ENCODE peak calls at places on chromosomes 4 and X, in ten cellular contexts. X, K, J, R, V, P, A, Z, I and L are unnamed samples. For H3K9me3, the result is how much of the 10 kb centered on the place peaks cover.

GRCh38 chr4:154507170-154507569 is 15.6 kb upstream of the DCHS2 start:
- DNase-seq in P (peak), X (no peak), R (no peak), Z (no peak), I (no peak), V (no peak), A (peak), K (no peak), J (no peak), L (no peak)

GRCh38 chr4:161133877-161134276 is 1029.9 kb downstream of the FSTL5 start:
- DNase-seq in I (no peak), Z (no peak), A (no peak), P (no peak), X (no peak), V (no peak), K (no peak), J (no peak), R (no peak), L (no peak)

GRCh38 chr4:54784188-54784671 is 126.5 kb downstream of the KIT start:
- DNase-seq in P (no peak), J (no peak), R (peak), I (peak), Z (peak), A (peak), X (peak), K (peak), V (peak), L (peak)

GRCh38 chr4:164012396-164013027 is 518.0 kb downstream of the TMA16 start:
- DNase-seq in R (no peak), A (peak), V (no peak), J (peak), X (no peak), I (no peak), K (no peak), Z (no peak), P (peak), L (no peak)

GRCh38 chr4:1315838-1316536 is 26.3 kb downstream of the MAEA start:
- DNase-seq in A (no peak), Z (no peak), P (no peak), R (peak), X (no peak), K (no peak), J (no peak), V (no peak), I (no peak), L (no peak)

GRCh38 chr4:183469327-183469726 is 24.9 kb downstream of the CDKN2AIP start:
- DNase-seq in P (peak), R (no peak), K (no peak), Z (no peak), J (no peak), X (no peak), A (no peak), V (no peak), I (no peak), L (no peak)

GRCh38 chr4:121182296-121182695 is 18.2 kb upstream of the TNIP3 start:
- DNase-seq in I (no peak), J (no peak), V (peak), K (no peak), P (peak), R (no peak), Z (no peak), A (peak), X (no peak), L (peak)

GRCh38 chrX:150573702-150574101 is 5.3 kb downstream of the MTM1 start:
- DNase-seq in A (no peak), P (no peak), I (no peak), J (no peak), V (no peak), K (no peak), X (no peak), R (no peak), Z (no peak), L (no peak)

GRCh38 chrX:115449742-115450141 is 111.2 kb upstream of the PLS3 start:
- DNase-seq in I (peak), K (peak), Z (peak), X (peak), A (peak), J (no peak), V (peak), P (no peak), R (peak), L (no peak)

GRCh38 chr4:80035336-80035735 is 37.7 kb downstream of the ANTXR2 start:
- DNase-seq in A (no peak), P (no peak), R (no peak), K (no peak), I (no peak), X (no peak), Z (no peak), J (no peak), V (no peak), L (no peak)

GRCh38 chrX:40260123-40260751 is 162.5 kb upstream of the BCOR start:
- DNase-seq in A (peak), K (no peak), V (peak), J (no peak), P (no peak), X (no peak), I (no peak), Z (peak), R (no peak), L (peak)

GRCh38 chr4:174080361-174080760 is 203.1 kb downstream of the FBXO8 start:
- DNase-seq in I (no peak), A (no peak), J (no peak), K (no peak), V (peak), Z (no peak), P (no peak), X (no peak), R (no peak), L (peak)

GRCh38 chrX:38929966-38930421 is 128.7 kb downstream of the MID1IP1 start:
- DNase-seq in V (no peak), P (peak), J (no peak), R (no peak), A (no peak), X (no peak), Z (no peak), I (no peak), K (peak), L (peak)

GRCh38 chr4:128517739-128518510 is 230.3 kb upstream of the PGRMC2 start:
- DNase-seq in J (no peak), R (peak), P (peak), I (no peak), V (peak), A (peak), Z (peak), K (peak), X (peak), L (peak)

GRCh38 chrX:147962476-147962875 is 18.7 kb upstream of the FMR1NB start:
- DNase-seq in P (no peak), X (no peak), A (no peak), I (no peak), V (no peak), Z (no peak), K (no peak), J (no peak), R (no peak), L (no peak)

GRCh38 chr4:38100474-38101255 is 140.5 kb downstream of the PTTG2 start:
- DNase-seq in P (no peak), J (no peak), X (no peak), K (no peak), A (no peak), V (no peak), R (no peak), Z (no peak), I (no peak), L (peak)

GRCh38 chr4:46277165-46277951 is 112.6 kb downstream of the GABRA2 start:
- DNase-seq in A (no peak), V (no peak), I (no peak), R (no peak), P (no peak), J (no peak), X (no peak), Z (no peak), K (no peak), L (no peak)

GRCh38 chr4:182189107-182189878 is 53.9 kb upstream of the TENM3 start:
- DNase-seq in K (no peak), R (no peak), V (peak), X (no peak), P (peak), I (no peak), A (no peak), J (no peak), Z (no peak), L (peak)

GRCh38 chrX:46573896-46574336 is 351 bp downstream of the CHST7 start:
- DNase-seq in K (peak), V (peak), P (peak), X (peak), I (peak), R (peak), J (peak), Z (peak), A (peak), L (peak)

GRCh38 chr4:10006236-10006603 is 15.1 kb downstream of the SLC2A9 start:
- DNase-seq in J (no peak), A (peak), X (no peak), P (peak), I (no peak), Z (peak), V (peak), K (peak), R (no peak), L (peak)

GRCh38 chrX:110402091-110402854 is 43.6 kb downstream of the RTL9 start:
- DNase-seq in J (peak), P (peak), V (peak), Z (peak), R (peak), A (no peak), K (peak), X (peak), I (no peak), L (peak)

GRCh38 chr4:176198316-176198903 is 3.0 kb upstream of the SPATA4 start:
- DNase-seq in R (no peak), I (no peak), A (no peak), X (no peak), J (peak), P (no peak), K (peak), Z (no peak), V (no peak), L (no peak)

GRCh38 chr4:47662975-47663374 is 174.9 kb downstream of the CORIN start:
- DNase-seq in P (peak), V (no peak), K (no peak), J (no peak), X (no peak), I (no peak), Z (no peak), R (no peak), A (no peak), L (peak)

DNA sequence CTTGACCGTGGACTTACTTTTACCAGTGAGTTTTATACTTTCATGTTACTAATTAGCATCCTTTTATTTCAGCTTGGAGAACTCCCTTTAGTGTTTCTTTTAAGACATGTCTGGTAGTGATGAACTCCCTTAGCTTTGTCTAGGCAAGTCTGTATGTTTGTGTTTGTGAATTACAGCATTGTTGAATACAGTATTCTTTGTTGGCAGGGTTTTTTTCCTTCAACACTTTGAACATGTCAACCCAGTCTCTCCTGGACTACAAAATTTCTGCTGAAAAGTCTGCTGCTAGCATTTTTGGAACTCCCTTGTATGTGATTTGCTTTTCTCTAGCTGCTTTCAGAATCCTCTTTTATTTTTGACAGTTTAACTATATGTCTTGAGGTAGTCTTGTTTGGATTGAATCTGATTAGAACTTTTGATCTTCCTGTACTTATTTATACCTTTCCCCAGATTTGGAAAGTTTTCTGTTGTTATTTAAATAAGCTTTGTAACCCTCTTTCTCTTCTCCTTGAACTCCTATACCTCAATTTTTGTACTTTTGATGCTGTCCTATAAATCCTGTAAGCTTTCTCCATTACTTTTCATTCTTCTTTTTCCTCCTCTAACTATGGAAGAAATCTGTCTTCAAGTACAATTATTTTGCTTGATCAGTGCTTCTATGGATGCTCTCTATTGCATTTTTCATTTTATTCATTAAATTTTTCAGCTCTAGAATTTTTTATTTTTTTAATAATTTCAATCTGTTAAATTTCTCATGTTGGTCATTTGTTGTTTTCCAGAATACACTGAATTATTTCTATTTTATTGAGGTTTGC is 14.1 kb downstream of the PAPSS1 start:
- DNase-seq in J (no peak), R (no peak), K (no peak), A (no peak), X (no peak), V (no peak), I (no peak), P (no peak), Z (no peak), L (no peak)
- H3K9me3 ChIP-seq in J (under half), R (under half), K (under half), A (under half), X (under half), V (under half), I (under half), P (under half), Z (under half), L (under half)

GRCh38 chr4:144683516-144683915 is 37.6 kb downstream of the HHIP start:
- DNase-seq in A (no peak), I (no peak), R (no peak), X (no peak), K (no peak), P (no peak), V (no peak), J (no peak), Z (no peak), L (no peak)

GRCh38 chr4:144687466-144687865 is 41.5 kb downstream of the HHIP start:
- DNase-seq in V (no peak), P (no peak), K (no peak), R (no peak), Z (no peak), J (no peak), A (no peak), I (no peak), X (no peak), L (no peak)

GRCh38 chr4:144689125-144689524 is 43.2 kb downstream of the HHIP start:
- DNase-seq in R (no peak), V (no peak), P (no peak), Z (no peak), X (no peak), K (no peak), J (no peak), I (no peak), A (no peak), L (no peak)

GRCh38 chr4:144688035-144688569 is 42.1 kb downstream of the HHIP start:
- DNase-seq in P (no peak), X (no peak), Z (no peak), I (no peak), J (no peak), V (no peak), K (no peak), R (no peak), A (no peak), L (no peak)

GRCh38 chr4:144685916-144686315 is 40.0 kb downstream of the HHIP start:
- DNase-seq in I (no peak), K (no peak), V (no peak), A (no peak), X (no peak), J (no peak), Z (no peak), R (no peak), P (no peak), L (no peak)
- H3K27ac ChIP-seq in I (no peak), K (no peak), V (no peak), A (no peak), X (no peak), J (no peak), Z (no peak), R (no peak), P (no peak), L (no peak)

DNA sequence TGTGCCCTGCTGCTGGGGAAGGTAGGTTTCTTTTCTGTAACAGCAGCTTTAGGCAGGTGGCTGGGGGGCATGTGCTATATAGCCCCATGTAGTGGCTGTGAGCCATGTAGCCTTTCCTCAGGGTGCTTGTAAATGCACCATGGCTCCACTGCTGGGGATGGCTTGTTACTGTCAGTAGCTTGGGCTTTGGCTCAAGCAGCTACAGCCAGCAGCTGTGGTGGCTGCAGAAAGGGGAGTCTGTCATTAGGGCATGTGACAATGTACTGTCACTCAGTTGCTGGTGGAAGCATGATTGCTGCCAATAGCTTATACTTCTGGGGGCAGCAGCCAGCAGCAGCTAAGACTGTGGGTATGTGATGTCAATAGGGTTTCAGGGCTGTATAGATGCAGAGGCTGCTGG is 33.9 kb upstream of the DDIT4L start:
- DNase-seq in V (no peak), A (no peak), Z (no peak), K (no peak), I (no peak), R (no peak), J (no peak), X (no peak), P (no peak), L (no peak)
- H3K9me3 ChIP-seq in V (under half), A (under half), Z (under half), K (under half), I (under half), R (under half), J (under half), X (under half), P (under half), L (under half)

GRCh38 chrX:107628662-107629532 is 587 bp downstream of the PRPS1 start:
- DNase-seq in K (no peak), A (peak), X (peak), R (peak), I (peak), Z (peak), V (peak), J (peak), P (peak), L (peak)

GRCh38 chrX:107630031-107630689 is 1.9 kb downstream of the PRPS1 start:
- DNase-seq in J (no peak), R (no peak), X (no peak), V (no peak), A (no peak), K (no peak), I (no peak), P (no peak), Z (no peak), L (no peak)

GRCh38 chrX:107626916-107627315 is 1.4 kb upstream of the PRPS1 start:
- DNase-seq in Z (no peak), P (peak), I (no peak), J (no peak), K (no peak), V (no peak), R (no peak), A (no peak), X (no peak), L (no peak)

GRCh38 chrX:107627792-107628661 is at the start of gene PRPS1:
- DNase-seq in P (peak), X (peak), A (peak), K (peak), R (peak), Z (peak), J (peak), V (peak), I (peak), L (peak)

DNA sequence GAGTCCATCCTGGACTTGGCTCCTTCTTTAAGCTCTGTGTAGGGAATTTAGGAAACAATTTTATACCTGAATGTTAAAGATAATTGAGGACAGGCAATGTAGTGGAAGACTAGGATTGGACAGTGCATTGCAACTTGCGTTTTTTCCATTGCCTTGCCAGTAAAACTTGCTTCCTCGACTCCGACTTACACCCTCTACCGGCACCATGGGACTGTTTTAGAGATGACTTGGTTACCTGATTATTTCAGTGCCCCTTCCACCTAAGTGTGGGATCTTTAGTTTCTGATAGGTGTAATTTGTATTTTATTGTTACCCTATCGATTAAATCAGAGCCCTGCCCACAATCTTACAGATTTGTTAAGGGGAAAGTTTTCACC is 1.2 kb downstream of the PRPS1 start:
- DNase-seq in K (no peak), P (peak), X (no peak), A (peak), V (peak), Z (no peak), I (no peak), R (no peak), J (no peak), L (peak)
- H3K27ac ChIP-seq in K (peak), P (peak), X (no peak), A (peak), V (no peak), Z (no peak), I (no peak), R (no peak), J (no peak), L (peak)

GRCh38 chr4:100164808-100165760 is 25.2 kb downstream of the DDIT4L start:
- DNase-seq in K (no peak), A (no peak), X (no peak), V (no peak), P (no peak), Z (no peak), J (no peak), I (no peak), R (no peak), L (no peak)

GRCh38 chr4:100169796-100170485 is 20.3 kb downstream of the DDIT4L start:
- DNase-seq in R (no peak), A (no peak), I (no peak), K (no peak), J (no peak), P (no peak), Z (no peak), X (no peak), V (no peak), L (peak)

GRCh38 chr4:100168521-100168920 is 21.7 kb downstream of the DDIT4L start:
- DNase-seq in X (no peak), P (no peak), V (peak), Z (no peak), R (no peak), I (no peak), A (no peak), J (no peak), K (no peak), L (peak)

GRCh38 chr4:100165809-100166208 is 24.5 kb downstream of the DDIT4L start:
- DNase-seq in R (no peak), J (no peak), A (no peak), Z (no peak), V (no peak), K (no peak), X (no peak), P (no peak), I (no peak), L (no peak)

DNA sequence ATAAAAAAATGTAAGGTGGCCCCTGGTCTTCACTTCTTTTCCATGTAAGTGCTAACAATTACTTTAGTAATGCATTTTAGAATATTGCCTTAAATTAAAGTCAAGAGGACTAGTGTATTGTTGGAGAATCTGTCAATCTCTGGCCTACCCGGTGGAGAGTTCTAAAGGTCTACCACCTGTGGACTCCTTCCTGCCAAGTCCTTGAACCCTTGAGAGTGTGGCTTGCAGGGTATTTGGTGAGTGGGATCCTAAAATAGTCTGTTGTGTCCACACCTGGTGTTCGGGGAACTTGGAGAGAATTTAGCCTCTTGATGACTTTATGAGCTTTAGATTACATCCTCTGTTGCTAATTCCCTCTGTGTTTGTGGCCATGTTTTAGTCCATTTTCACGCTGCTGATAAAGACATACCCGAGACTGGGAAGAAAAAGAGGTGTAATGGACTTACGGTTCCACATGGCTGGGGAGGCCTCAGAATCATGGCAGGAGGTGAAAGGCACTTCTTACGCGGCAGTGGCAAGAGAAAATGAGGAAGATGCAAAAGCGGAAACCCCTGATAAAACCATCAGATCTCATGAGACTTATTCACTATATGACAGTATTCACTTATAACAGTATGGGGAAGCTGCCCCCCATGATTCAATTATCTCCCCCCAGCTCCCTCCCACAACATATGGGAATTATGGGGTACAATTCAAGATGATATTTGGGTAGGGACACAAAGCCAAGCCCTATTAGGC is 23.8 kb downstream of the DDIT4L start:
- DNase-seq in P (no peak), I (no peak), K (no peak), Z (no peak), R (no peak), A (no peak), V (no peak), J (no peak), X (no peak), L (no peak)
- H3K9me3 ChIP-seq in P (under half), I (under half), K (under half), Z (under half), R (under half), A (under half), V (under half), J (under half), X (under half), L (under half)